ENCODE peak calls at places on chromosomes 1 and 21, in seven cellular contexts. M, L, G, B, Y, W and E are unnamed samples.

GRCh38 chr1:179287456-179287855 is 6.1 kb upstream of the SOAT1 start:
- DNase-seq in W (no peak), B (no peak), L (no peak), Y (no peak), M (no peak), G (no peak), E (no peak)

GRCh38 chr1:117567435-117567834 is 38.4 kb upstream of the TENT5C start:
- DNase-seq in W (peak), G (no peak), L (no peak), Y (no peak), B (no peak), M (no peak), E (no peak)

GRCh38 chr1:44647896-44648295 is 26.4 kb downstream of the TMEM53 start:
- DNase-seq in Y (no peak), L (no peak), G (no peak), B (no peak), M (no peak), W (no peak), E (no peak)

GRCh38 chr21:20882462-20883415 is 115.5 kb upstream of the NCAM2 start:
- DNase-seq in Y (peak), B (no peak), W (peak), G (peak), M (peak), L (no peak), E (peak)

GRCh38 chr1:242784807-242785206 is 260.3 kb upstream of the PLD5 start:
- DNase-seq in M (peak), L (no peak), W (no peak), B (no peak), G (no peak), Y (no peak), E (no peak)

GRCh38 chr1:147580200-147580557 is 38.9 kb downstream of the BCL9 start:
- DNase-seq in G (no peak), L (no peak), W (no peak), Y (no peak), M (no peak), B (no peak), E (no peak)

GRCh38 chr21:25733859-25734653 is 648 bp downstream of the ATP5PF start:
- DNase-seq in Y (no peak), W (peak), L (no peak), G (peak), B (no peak), M (peak), E (no peak)

GRCh38 chr1:2985121-2985561 is 36.1 kb upstream of the ACTRT2 start:
- DNase-seq in B (no peak), L (no peak), W (no peak), Y (no peak), G (no peak), M (no peak), E (no peak)

GRCh38 chr1:172673761-172674160 is 14.9 kb downstream of the FASLG start:
- DNase-seq in B (no peak), G (no peak), M (peak), Y (no peak), L (no peak), W (no peak), E (no peak)

GRCh38 chr1:9835404-9835757 is 11.6 kb upstream of the CLSTN1 start:
- DNase-seq in W (no peak), G (no peak), L (no peak), Y (no peak), B (no peak), M (no peak), E (no peak)

GRCh38 chr21:19557488-19557887 is 1153.9 kb upstream of the TMPRSS15 start:
- DNase-seq in L (no peak), Y (no peak), W (no peak), G (no peak), M (no peak), B (no peak), E (no peak)

GRCh38 chr1:223771469-223771813 is 59.1 kb downstream of the CAPN2 start:
- DNase-seq in Y (no peak), L (no peak), M (no peak), B (no peak), G (no peak), W (no peak), E (no peak)

GRCh38 chr1:223770621-223771315 is 58.4 kb downstream of the CAPN2 start:
- DNase-seq in M (no peak), L (no peak), Y (no peak), W (no peak), B (no peak), G (no peak), E (no peak)

GRCh38 chr1:223774133-223774811 is 61.9 kb downstream of the CAPN2 start:
- DNase-seq in W (peak), L (no peak), G (no peak), B (no peak), M (no peak), Y (no peak), E (no peak)

GRCh38 chr1:223771814-223772770 is 59.8 kb downstream of the CAPN2 start:
- DNase-seq in M (peak), G (no peak), W (peak), Y (peak), B (peak), L (peak), E (peak)

GRCh38 chr1:223772771-223773160 is 60.4 kb downstream of the CAPN2 start:
- DNase-seq in G (no peak), Y (no peak), W (peak), L (no peak), M (no peak), B (no peak), E (no peak)
- H3K4me3 ChIP-seq in G (no peak), Y (no peak), W (no peak), L (no peak), M (no peak), B (no peak), E (no peak)

DNA sequence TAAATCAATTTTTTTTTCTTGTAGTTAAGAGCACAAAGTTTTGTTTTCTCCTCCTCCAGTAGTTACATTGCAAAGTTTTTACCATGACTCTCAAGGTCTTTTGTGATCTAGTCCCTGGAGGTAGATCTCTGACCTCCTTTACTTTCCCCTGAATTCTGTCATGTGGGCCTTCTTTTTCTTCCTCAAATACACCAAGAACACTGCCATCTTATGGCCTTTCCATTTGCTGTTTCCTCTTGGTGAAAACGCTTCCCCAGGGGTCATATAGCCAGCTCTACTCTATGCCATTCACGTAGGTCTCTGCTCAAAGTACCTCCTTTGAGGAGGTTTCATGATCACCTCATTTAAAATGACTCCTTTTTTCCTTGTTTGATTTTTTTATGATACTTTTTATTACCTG is 2.7 kb downstream of the DDX20 start:
- DNase-seq in W (no peak), B (no peak), M (no peak), G (peak), Y (no peak), L (no peak), E (no peak)
- TF ChIP-seq CTCF in W (peak), B (no peak), M (no peak), G (peak), Y (no peak), L (no peak), E (no peak)

GRCh38 chr1:231418101-231418740 is 3.9 kb downstream of the EGLN1 start:
- DNase-seq in Y (no peak), B (no peak), W (no peak), G (no peak), L (no peak), M (no peak), E (no peak)
- H3K4me3 ChIP-seq in Y (no peak), B (peak), W (peak), G (peak), L (peak), M (peak), E (no peak)

GRCh38 chr1:152533327-152533938 is 19.2 kb downstream of the CRCT1 start:
- DNase-seq in M (peak), L (no peak), B (no peak), W (peak), Y (no peak), G (peak), E (peak)
- TF ChIP-seq CTCF in M (peak), L (no peak), B (peak), W (peak), Y (no peak), G (peak), E (peak)

GRCh38 chr1:113808450-113809195 is 3.7 kb downstream of the RSBN1 start:
- DNase-seq in G (no peak), B (no peak), W (no peak), Y (no peak), L (no peak), M (peak), E (no peak)
- H3K4me3 ChIP-seq in G (no peak), B (no peak), W (no peak), Y (no peak), L (no peak), M (no peak), E (no peak)

GRCh38 chr1:150256193-150256548 is 1.4 kb upstream of the CA14 start:
- DNase-seq in W (no peak), L (no peak), B (no peak), Y (no peak), G (no peak), M (no peak), E (no peak)
- TF ChIP-seq CTCF in W (no peak), L (no peak), B (no peak), Y (no peak), G (no peak), M (no peak), E (no peak)